ENCODE peak calls at places on chromosomes 7 and 10, in five cellular contexts. E is fibroblast of lung, P is IMR-90, G is mammary epithelial cell, U is HCT116. M is an unnamed sample.

GRCh38 chr10:133281084-133281483 is 4.4 kb upstream of the ADAM8 start:
- DNase-seq in E (no peak), U (no peak), P (no peak), G (no peak), M (no peak)

GRCh38 chr7:45703911-45704682 is 129.9 kb downstream of the ADCY1 start:
- DNase-seq in E (no peak), P (no peak), U (no peak), G (no peak), M (no peak)

GRCh38 chr7:91020611-91021385 is 243.4 kb upstream of the FZD1 start:
- DNase-seq in G (peak; percentile 67), E (no peak), P (no peak), U (no peak), M (no peak)

GRCh38 chr10:96686514-96686913 is 33.8 kb downstream of the PIK3AP1 start:
- DNase-seq in P (no peak), E (no peak), U (no peak), G (no peak), M (no peak)

GRCh38 chr7:17041324-17041723 is 159.5 kb upstream of the AGR3 start:
- DNase-seq in P (peak; percentile 96), U (no peak), E (peak; percentile 90), G (peak; percentile 78), M (no peak)

GRCh38 chr7:133051066-133051465 is 30.8 kb downstream of the CHCHD3 start:
- DNase-seq in E (peak; percentile 55), P (peak; percentile 68), U (no peak), G (no peak), M (peak; percentile 88)

GRCh38 chr10:35270100-35270499 is 66.2 kb upstream of the CCNY start:
- DNase-seq in P (peak; percentile 19), E (no peak), U (no peak), G (no peak), M (peak; percentile 41)

GRCh38 chr7:44378744-44379143 is 53.4 kb upstream of the CAMK2B start:
- DNase-seq in G (peak; percentile 84), U (no peak), P (peak; percentile 92), E (peak; percentile 64), M (peak; percentile 73)

GRCh38 chr7:100582650-100583049 is 3.3 kb downstream of the LRCH4 start:
- DNase-seq in G (no peak), E (no peak), U (no peak), P (no peak), M (no peak)

GRCh38 chr10:25113231-25114035 is 61.4 kb upstream of the GPR158 start:
- DNase-seq in U (peak; percentile 72), E (peak; percentile 71), G (peak; percentile 91), P (peak; percentile 53), M (peak; percentile 80)

GRCh38 chr10:316390-316789 is 181.1 kb downstream of the ZMYND11 start:
- DNase-seq in P (no peak), U (no peak), G (no peak), E (no peak), M (no peak)

GRCh38 chr10:87817873-87818504 is at the start of gene ATAD1:
- DNase-seq in P (peak; percentile 80), E (peak; percentile 82), U (peak; percentile 77), G (peak; percentile 90), M (peak; percentile 90)

GRCh38 chr10:7902413-7902812 is 84.1 kb downstream of the TAF3 start:
- DNase-seq in G (no peak), U (no peak), P (no peak), E (no peak), M (no peak)

GRCh38 chr10:99667108-99667751 is 7.9 kb downstream of the ENTPD7 start:
- DNase-seq in U (peak; percentile 54), G (peak; percentile 91), E (peak; percentile 57), P (peak; percentile 92), M (peak; percentile 86)

GRCh38 chr7:7122033-7122478 is 60.3 kb upstream of the C1GALT1 start:
- DNase-seq in U (no peak), E (peak; percentile 5), G (no peak), P (no peak), M (no peak)

GRCh38 chr7:86949052-86949778 is 110.2 kb downstream of the ELAPOR2 start:
- DNase-seq in P (no peak), G (no peak), U (no peak), E (no peak), M (no peak)

GRCh38 chr10:11236234-11236633 is 218.6 kb downstream of the CELF2 start:
- DNase-seq in E (no peak), U (no peak), P (peak; percentile 4), G (no peak), M (no peak)

GRCh38 chr7:45347804-45348203 is 190.2 kb downstream of the RAMP3 start:
- DNase-seq in E (no peak), G (peak; percentile 65), P (peak; percentile 10), U (no peak), M (no peak)

GRCh38 chr10:31804416-31804815 is 124.2 kb downstream of the ARHGAP12 start:
- DNase-seq in U (no peak), P (no peak), E (no peak), G (no peak), M (no peak)

GRCh38 chr7:143419880-143420279 is 11.2 kb upstream of the EPHA1 start:
- DNase-seq in E (no peak), G (no peak), U (no peak), P (no peak), M (no peak)

GRCh38 chr7:145431834-145432233 is 596.0 kb upstream of the TPK1 start:
- DNase-seq in G (no peak), U (no peak), P (no peak), E (no peak), M (no peak)

GRCh38 chr7:14381306-14381705 is 391.8 kb upstream of the ETV1 start:
- DNase-seq in E (no peak), P (peak; percentile 41), G (peak; percentile 20), U (no peak), M (peak; percentile 21)

GRCh38 chr10:71864861-71865473 is 13.9 kb upstream of the PSAP start:
- DNase-seq in P (peak; percentile 83), E (peak; percentile 72), G (peak; percentile 64), U (no peak), M (peak; percentile 79)

DNA sequence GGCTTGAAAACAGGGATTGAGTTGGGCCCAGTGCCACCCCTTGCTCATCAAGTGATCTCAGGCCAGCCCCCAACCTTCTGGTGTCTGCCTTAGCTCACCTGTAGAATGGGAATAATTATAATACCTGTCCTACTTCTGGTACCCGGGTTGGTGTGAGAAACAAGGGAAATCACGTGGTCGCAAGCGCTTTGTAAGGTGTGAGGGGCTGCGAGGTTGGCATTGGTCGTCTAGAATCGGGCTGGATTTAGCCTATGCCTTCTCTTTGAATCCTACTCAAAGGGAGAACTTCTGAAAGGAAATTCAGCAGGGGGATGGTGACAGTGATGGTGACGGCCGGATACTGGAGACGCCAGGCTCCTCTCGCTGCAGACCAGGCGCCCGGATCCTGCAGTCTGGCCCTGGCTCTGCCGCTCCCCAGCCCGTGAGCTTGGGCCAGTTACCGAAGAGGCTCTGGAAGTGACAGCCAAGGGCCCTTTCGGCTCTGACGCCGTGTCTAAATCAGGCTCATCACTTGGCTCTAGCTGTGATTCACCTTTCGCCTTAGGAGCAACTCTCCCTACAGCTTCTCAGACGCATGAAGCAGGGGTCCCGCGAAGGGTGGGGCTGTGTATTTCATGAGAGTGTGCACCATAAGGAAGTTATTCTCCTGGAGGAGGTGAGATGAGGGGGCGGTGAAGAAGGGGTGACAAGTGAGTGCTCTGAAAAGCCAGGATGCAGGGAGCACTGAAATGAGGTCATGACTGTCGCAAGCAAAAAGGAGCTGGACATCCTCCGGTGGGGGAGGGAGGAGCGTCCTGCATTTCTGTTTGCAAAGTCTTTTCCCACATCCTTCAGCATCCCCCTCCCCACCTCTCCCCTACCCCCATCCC is 4.0 kb upstream of the CREB5 start:
- DNase-seq in P (peak; percentile 81), E (no peak), G (no peak), U (no peak), M (peak; percentile 62)
- H2AFZ ChIP-seq in P (peak overlapping the region; percentile 63), E (peak overlapping the region; percentile 24), G (no peak overlapping the region), U (no peak overlapping the region), M (no peak overlapping the region)

DNA sequence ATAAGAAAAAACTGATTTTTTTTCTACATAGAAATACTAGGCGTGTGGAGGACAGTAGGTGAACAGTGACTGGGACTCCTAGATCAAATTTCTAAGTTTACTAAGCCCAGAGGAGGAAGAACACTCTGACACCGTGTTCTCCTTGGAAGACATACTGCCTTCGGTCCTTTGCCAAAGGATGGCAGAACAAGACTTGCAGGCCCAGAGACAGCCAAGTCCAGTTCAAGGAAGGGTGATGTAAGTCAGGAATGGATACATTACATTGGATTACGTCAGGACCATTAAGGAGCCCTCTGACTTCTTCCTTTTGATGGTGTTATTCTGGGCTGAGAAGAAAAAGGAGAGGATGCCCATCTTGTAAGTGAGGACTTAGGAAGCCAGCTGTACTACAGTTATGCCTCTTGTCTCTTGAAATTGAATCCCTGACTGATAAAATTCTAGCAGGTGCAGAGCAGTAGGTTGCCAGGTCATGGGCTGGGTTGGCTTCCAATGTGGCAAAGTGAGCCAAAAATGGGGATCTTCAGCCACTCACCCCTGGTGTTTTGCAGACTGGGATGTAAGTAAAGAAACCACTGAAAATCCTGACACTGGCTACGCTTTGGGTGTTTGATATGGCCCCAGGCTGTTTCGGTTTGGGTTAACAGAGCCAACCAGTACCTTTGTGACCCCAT is 45.1 kb downstream of the RELN start:
- DNase-seq in E (peak; percentile 1), P (no peak), U (no peak), G (no peak), M (no peak)
- H2AFZ ChIP-seq in E (no peak overlapping the region), P (no peak overlapping the region), U (no peak overlapping the region), G (no peak overlapping the region), M (no peak overlapping the region)

DNA sequence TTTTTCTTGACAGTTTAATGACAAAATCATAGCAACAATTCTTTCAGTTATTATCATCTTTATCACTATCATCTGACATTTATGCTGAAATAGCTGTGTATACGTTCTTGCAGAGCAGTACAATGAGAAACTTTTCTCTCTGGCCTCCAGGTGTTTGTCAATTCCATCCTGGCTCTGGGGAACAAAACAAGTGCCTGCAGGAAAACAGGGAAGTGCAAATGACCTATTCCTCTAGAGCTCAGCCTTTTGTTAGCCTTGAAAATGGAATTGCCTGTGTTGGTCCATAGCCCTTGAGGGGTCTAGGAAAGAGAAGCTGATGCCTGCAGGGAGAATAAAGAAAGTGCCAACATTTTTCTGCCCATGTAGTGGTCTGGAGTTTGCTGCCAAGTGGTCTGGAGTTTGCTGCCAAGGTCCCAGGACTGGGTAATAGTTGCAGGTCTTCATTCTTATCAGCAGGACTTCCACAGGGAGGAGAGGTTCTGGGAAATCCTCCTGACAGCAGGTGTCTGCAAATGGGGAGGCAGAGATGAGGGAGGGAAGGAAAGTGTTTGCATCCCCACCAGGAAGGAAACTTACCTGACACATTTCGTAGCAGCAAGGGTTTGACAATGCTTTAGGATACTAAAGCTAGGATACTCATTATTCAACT is 10.1 kb upstream of the CSTF2T start:
- DNase-seq in G (no peak), P (no peak), U (no peak), E (no peak), M (no peak)
- H2AFZ ChIP-seq in G (no peak overlapping the region), P (no peak overlapping the region), U (no peak overlapping the region), E (no peak overlapping the region), M (no peak overlapping the region)

GRCh38 chr7:99408347-99409191 is at the start of the genes BUD31 and PDAP1:
- DNase-seq in P (peak; percentile 95), G (peak; percentile 92), E (peak; percentile 96), U (peak; percentile 89), M (peak; percentile 95)

GRCh38 chr7:99410635-99411034 is 1.9 kb downstream of the BUD31 start:
- DNase-seq in E (no peak), U (no peak), G (no peak), P (no peak), M (no peak)

GRCh38 chr7:99407849-99408346 is 499 bp downstream of the PDAP1 start:
- DNase-seq in U (no peak), E (peak; percentile 77), P (peak; percentile 86), G (peak; percentile 64), M (peak; percentile 97)

GRCh38 chr7:99409814-99410213 is 1.0 kb downstream of the BUD31 start:
- DNase-seq in E (no peak), U (no peak), P (no peak), G (no peak), M (peak; percentile 14)

GRCh38 chr7:99409192-99409572 is 413 bp downstream of the BUD31 start:
- DNase-seq in G (no peak), P (no peak), E (no peak), U (no peak), M (peak; percentile 79)
- H2AFZ ChIP-seq in G (peak overlapping the region; percentile 92), P (peak overlapping the region; percentile 100), E (no peak overlapping the region), U (no peak overlapping the region), M (peak overlapping the region; percentile 89)